ENCODE peak calls at places on chromosome 14, in nine cellular contexts. T is EL; N is stimulated activated CD4-positive, alpha-beta T cell treated with anti-CD3 and anti-CD28 coated beads, Interleukin-1b, Interleukin-23, amount 100 ng/mL, for 24 hours; C is effector CD4-positive, alpha-beta T cell; E is NCI-H2081; Y is osteocyte; D is iPS-NIHi11; R is ELR; Z is psoas muscle. B is an unnamed sample.

GRCh38 chr14:64294672-64295413 is 672 bp upstream of the ESR2 start:
- DNase-seq in T (peak; percentile 60), N (peak; percentile 78), C (peak; percentile 74), E (peak; percentile 69), Y (peak; percentile 91), D (peak; percentile 89), R (peak; percentile 74), Z (peak; percentile 87), B (peak; percentile 85)

GRCh38 chr14:53358166-53358565 is 205.0 kb upstream of the DDHD1 start:
- DNase-seq in T (no peak), N (no peak), C (no peak), E (no peak), Y (no peak), D (no peak), R (no peak), Z (no peak), B (no peak)

GRCh38 chr14:105492051-105492965 is 1.3 kb downstream of the TEDC1 start:
- DNase-seq in T (no peak), N (no peak), C (no peak), E (no peak), Y (no peak), D (no peak), R (no peak), Z (peak; percentile 70), B (no peak)

GRCh38 chr14:71328183-71328582 is 420.9 kb downstream of the PCNX1 start:
- DNase-seq in T (no peak), N (no peak), C (no peak), E (no peak), Y (no peak), D (no peak), R (no peak), Z (no peak), B (no peak)

GRCh38 chr14:100065161-100065871 is at the start of gene EVL:
- DNase-seq in T (no peak), N (peak; percentile 62), C (peak; percentile 57), E (no peak), Y (no peak), D (no peak), R (no peak), Z (no peak), B (no peak)

GRCh38 chr14:95222870-95223398 is 65.6 kb upstream of the DICER1 start:
- DNase-seq in T (peak; percentile 31), N (no peak), C (no peak), E (no peak), Y (no peak), D (no peak), R (peak; percentile 37), Z (no peak), B (no peak)

GRCh38 chr14:34713681-34714319 is 593 bp downstream of the CFL2 start:
- DNase-seq in T (peak; percentile 80), N (peak; percentile 23), C (no peak), E (peak; percentile 42), Y (no peak), D (peak; percentile 11), R (peak; percentile 74), Z (peak; percentile 71), B (peak; percentile 5)

GRCh38 chr14:94113490-94113889 is 3.0 kb downstream of the IFI27 start:
- DNase-seq in T (peak; percentile 53), N (no peak), C (no peak), E (no peak), Y (no peak), D (no peak), R (no peak), Z (no peak), B (peak; percentile 20)

GRCh38 chr14:94295360-94296180 is 2.5 kb upstream of the SERPINA10 start:
- DNase-seq in T (no peak), N (no peak), C (no peak), E (no peak), Y (peak; percentile 60), D (no peak), R (no peak), Z (no peak), B (no peak)

GRCh38 chr14:75277796-75278421 is 719 bp upstream of the FOS start:
- DNase-seq in T (no peak), N (no peak), C (no peak), E (no peak), Y (no peak), D (no peak), R (no peak), Z (no peak), B (no peak)

GRCh38 chr14:58280954-58281787 is 17.2 kb upstream of the ARID4A start:
- DNase-seq in T (peak; percentile 96), N (no peak), C (peak; percentile 3), E (no peak), Y (no peak), D (peak; percentile 10), R (peak; percentile 78), Z (no peak), B (no peak)